ENCODE peak calls at places on chromosome 13, in ten cellular contexts. One of them, this sample, is unnamed.

GRCh38 chr13:111666377-111666776 is 345.9 kb downstream of the TEX29 start:
- DNase-seq in OCI-LY7: no peak
- DNase-seq in hepatocyte: no peak
- DNase-seq in spleen: no peak
- DNase-seq in left lung: no peak
- DNase-seq in RWPE1: no peak
- DNase-seq in thoracic aorta: no peak
- DNase-seq in CD4-positive, alpha-beta T cell: no peak
- DNase-seq in IMR-90: no peak
- DNase-seq in GM20000: no peak
- DNase-seq in this sample: no peak

GRCh38 chr13:21124853-21125252 is 51.5 kb downstream of the SKA3 start:
- DNase-seq in GM20000: no peak
- DNase-seq in thoracic aorta: no peak
- DNase-seq in hepatocyte: peak
- DNase-seq in IMR-90: peak
- DNase-seq in OCI-LY7: no peak
- DNase-seq in CD4-positive, alpha-beta T cell: no peak
- DNase-seq in left lung: no peak
- DNase-seq in spleen: no peak
- DNase-seq in RWPE1: no peak
- DNase-seq in this sample: no peak

GRCh38 chr13:34070006-34070405 is 252.1 kb downstream of the RFC3 start:
- DNase-seq in hepatocyte: no peak
- DNase-seq in GM20000: no peak
- DNase-seq in IMR-90: peak
- DNase-seq in thoracic aorta: no peak
- DNase-seq in CD4-positive, alpha-beta T cell: no peak
- DNase-seq in left lung: no peak
- DNase-seq in RWPE1: peak
- DNase-seq in spleen: no peak
- DNase-seq in OCI-LY7: no peak
- DNase-seq in this sample: no peak

GRCh38 chr13:81874253-81874652 is 1533.3 kb upstream of the SPRY2 start:
- DNase-seq in RWPE1: no peak
- DNase-seq in CD4-positive, alpha-beta T cell: no peak
- DNase-seq in OCI-LY7: no peak
- DNase-seq in thoracic aorta: no peak
- DNase-seq in spleen: no peak
- DNase-seq in IMR-90: no peak
- DNase-seq in left lung: no peak
- DNase-seq in hepatocyte: peak
- DNase-seq in GM20000: no peak
- DNase-seq in this sample: no peak

GRCh38 chr13:79898996-79899395 is 418.0 kb downstream of the NDFIP2 start:
- DNase-seq in OCI-LY7: no peak
- DNase-seq in CD4-positive, alpha-beta T cell: no peak
- DNase-seq in thoracic aorta: no peak
- DNase-seq in RWPE1: no peak
- DNase-seq in spleen: no peak
- DNase-seq in GM20000: no peak
- DNase-seq in hepatocyte: no peak
- DNase-seq in IMR-90: peak
- DNase-seq in left lung: no peak
- DNase-seq in this sample: no peak

GRCh38 chr13:99605417-99606321 is 104.4 kb downstream of the TM9SF2 start:
- DNase-seq in OCI-LY7: peak
- DNase-seq in IMR-90: no peak
- DNase-seq in hepatocyte: peak
- DNase-seq in GM20000: peak
- DNase-seq in spleen: peak
- DNase-seq in thoracic aorta: no peak
- DNase-seq in RWPE1: peak
- DNase-seq in left lung: peak
- DNase-seq in CD4-positive, alpha-beta T cell: peak
- DNase-seq in this sample: peak

GRCh38 chr13:78228211-78228610 is 309.6 kb upstream of the EDNRB start:
- DNase-seq in OCI-LY7: no peak
- DNase-seq in thoracic aorta: no peak
- DNase-seq in CD4-positive, alpha-beta T cell: no peak
- DNase-seq in spleen: no peak
- DNase-seq in IMR-90: no peak
- DNase-seq in hepatocyte: no peak
- DNase-seq in GM20000: no peak
- DNase-seq in RWPE1: no peak
- DNase-seq in left lung: no peak
- DNase-seq in this sample: no peak

GRCh38 chr13:99656843-99657506 is 155.7 kb downstream of the TM9SF2 start:
- DNase-seq in IMR-90: no peak
- DNase-seq in CD4-positive, alpha-beta T cell: peak
- DNase-seq in RWPE1: no peak
- DNase-seq in thoracic aorta: no peak
- DNase-seq in OCI-LY7: no peak
- DNase-seq in hepatocyte: no peak
- DNase-seq in left lung: no peak
- DNase-seq in spleen: no peak
- DNase-seq in GM20000: no peak
- DNase-seq in this sample: no peak

GRCh38 chr13:45042539-45042938 is 53.2 kb downstream of the GPALPP1 start:
- DNase-seq in hepatocyte: no peak
- DNase-seq in spleen: no peak
- DNase-seq in RWPE1: no peak
- DNase-seq in CD4-positive, alpha-beta T cell: no peak
- DNase-seq in left lung: no peak
- DNase-seq in IMR-90: no peak
- DNase-seq in thoracic aorta: no peak
- DNase-seq in OCI-LY7: no peak
- DNase-seq in GM20000: no peak
- DNase-seq in this sample: no peak

GRCh38 chr13:44768775-44769578 is 192.8 kb upstream of the TSC22D1 start:
- DNase-seq in left lung: no peak
- DNase-seq in RWPE1: no peak
- DNase-seq in thoracic aorta: no peak
- DNase-seq in OCI-LY7: no peak
- DNase-seq in hepatocyte: peak
- DNase-seq in GM20000: peak
- DNase-seq in spleen: no peak
- DNase-seq in IMR-90: peak
- DNase-seq in CD4-positive, alpha-beta T cell: no peak
- DNase-seq in this sample: no peak

GRCh38 chr13:111859361-111860105 is 207.4 kb upstream of the SOX1 start:
- DNase-seq in spleen: no peak
- DNase-seq in CD4-positive, alpha-beta T cell: no peak
- DNase-seq in IMR-90: no peak
- DNase-seq in hepatocyte: no peak
- DNase-seq in RWPE1: no peak
- DNase-seq in GM20000: no peak
- DNase-seq in thoracic aorta: no peak
- DNase-seq in left lung: peak
- DNase-seq in OCI-LY7: no peak
- DNase-seq in this sample: no peak

GRCh38 chr13:99310382-99311031 is 3.3 kb upstream of the GPR183 start:
- DNase-seq in left lung: no peak
- DNase-seq in IMR-90: peak
- DNase-seq in RWPE1: no peak
- DNase-seq in hepatocyte: no peak
- DNase-seq in thoracic aorta: no peak
- DNase-seq in spleen: no peak
- DNase-seq in GM20000: no peak
- DNase-seq in OCI-LY7: no peak
- DNase-seq in CD4-positive, alpha-beta T cell: no peak
- DNase-seq in this sample: no peak

DNA sequence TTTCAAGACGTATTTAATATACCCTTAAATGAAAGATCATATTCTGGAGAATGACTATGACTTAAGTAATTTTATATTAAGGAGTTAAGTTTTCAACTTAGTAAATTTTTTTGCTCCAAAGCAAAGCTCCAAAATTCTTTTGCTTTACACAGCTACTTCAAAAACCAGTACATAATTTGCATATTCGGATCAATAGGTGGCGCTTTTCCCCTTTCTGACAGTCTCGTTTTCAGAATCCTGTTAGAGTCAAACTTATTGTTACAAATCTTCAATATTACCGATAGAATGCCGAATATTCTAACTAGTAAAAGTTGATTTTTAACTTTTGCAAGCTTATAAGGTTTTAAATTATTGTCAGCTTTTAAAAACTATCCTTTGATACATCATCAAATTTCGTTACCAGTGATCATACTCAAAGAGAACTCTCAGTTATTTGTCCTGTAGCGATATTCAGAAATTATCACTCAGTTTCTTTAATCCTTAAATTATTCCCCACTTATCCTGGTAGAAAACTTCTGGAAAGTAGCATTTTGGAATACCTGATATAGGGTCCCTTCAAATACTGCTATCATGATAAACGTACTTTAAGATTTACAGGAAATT is 852.7 kb upstream of the KLHL1 start:
- DNase-seq in GM20000: peak
- DNase-seq in hepatocyte: peak
- DNase-seq in OCI-LY7: peak
- DNase-seq in RWPE1: no peak
- DNase-seq in thoracic aorta: no peak
- DNase-seq in left lung: no peak
- DNase-seq in IMR-90: peak
- DNase-seq in spleen: no peak
- DNase-seq in CD4-positive, alpha-beta T cell: no peak
- DNase-seq in this sample: peak
- TF ChIP-seq CTCF in GM20000: peak
- TF ChIP-seq CTCF in hepatocyte: peak
- TF ChIP-seq CTCF in OCI-LY7: peak
- TF ChIP-seq CTCF in RWPE1: peak
- TF ChIP-seq CTCF in thoracic aorta: no peak
- TF ChIP-seq CTCF in left lung: peak
- TF ChIP-seq CTCF in IMR-90: peak
- TF ChIP-seq CTCF in spleen: no peak
- TF ChIP-seq CTCF in CD4-positive, alpha-beta T cell: peak
- TF ChIP-seq CTCF in this sample: peak

DNA sequence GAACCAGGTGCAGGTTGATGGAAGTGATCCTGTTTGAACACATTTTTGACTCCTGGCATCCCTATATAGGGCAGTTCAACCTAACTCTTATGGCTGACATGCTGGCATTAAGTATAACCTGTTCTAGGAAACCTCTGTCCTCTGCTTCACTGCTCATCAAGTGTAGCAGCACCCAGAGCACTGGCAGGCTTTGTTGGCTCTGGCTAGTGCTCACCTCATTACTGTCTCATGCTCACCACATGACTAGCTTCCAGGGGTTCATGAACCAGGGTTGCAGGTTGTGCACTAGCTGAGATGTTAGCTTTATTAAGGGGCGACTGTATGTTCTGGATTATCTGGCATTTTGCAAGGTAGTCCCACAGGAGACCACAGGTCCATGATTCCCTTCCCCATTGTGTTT is 63.6 kb downstream of the B3GLCT start:
- DNase-seq in hepatocyte: no peak
- DNase-seq in RWPE1: no peak
- DNase-seq in thoracic aorta: no peak
- DNase-seq in spleen: no peak
- DNase-seq in CD4-positive, alpha-beta T cell: no peak
- DNase-seq in left lung: no peak
- DNase-seq in OCI-LY7: no peak
- DNase-seq in IMR-90: no peak
- DNase-seq in GM20000: no peak
- DNase-seq in this sample: no peak
- TF ChIP-seq CTCF in hepatocyte: no peak
- TF ChIP-seq CTCF in RWPE1: no peak
- TF ChIP-seq CTCF in thoracic aorta: no peak
- TF ChIP-seq CTCF in spleen: no peak
- TF ChIP-seq CTCF in CD4-positive, alpha-beta T cell: no peak
- TF ChIP-seq CTCF in left lung: no peak
- TF ChIP-seq CTCF in OCI-LY7: no peak
- TF ChIP-seq CTCF in IMR-90: no peak
- TF ChIP-seq CTCF in GM20000: no peak
- TF ChIP-seq CTCF in this sample: no peak

DNA sequence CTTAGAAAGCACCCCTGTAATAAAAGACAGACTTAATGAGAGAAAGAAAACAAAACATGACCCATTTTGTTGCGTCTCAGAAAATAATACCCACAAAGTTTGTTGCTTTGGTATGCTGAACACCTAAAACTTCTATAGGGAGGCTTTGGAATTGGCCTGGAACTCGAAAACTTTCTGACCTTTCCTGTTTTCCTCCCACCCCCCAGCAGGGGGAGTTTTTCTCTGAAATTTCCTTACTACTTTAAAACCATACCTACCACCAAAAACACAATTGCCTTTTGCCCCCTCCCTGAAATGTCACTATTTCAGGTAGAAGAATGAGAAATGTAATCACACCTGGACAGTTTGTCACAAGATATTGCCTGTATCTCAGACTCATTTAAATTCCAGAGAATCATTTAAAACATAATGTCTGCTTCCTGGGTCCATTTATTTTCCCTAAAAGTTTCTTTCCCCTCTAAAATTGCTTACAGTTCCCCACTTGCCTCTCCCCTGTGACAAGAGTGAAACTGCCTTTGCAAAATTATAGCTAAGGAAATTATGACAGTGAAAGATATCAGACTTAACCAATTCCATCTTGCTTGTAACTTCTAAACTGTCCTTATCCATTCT is 2700.2 kb downstream of the PCDH9 start:
- DNase-seq in CD4-positive, alpha-beta T cell: no peak
- DNase-seq in spleen: no peak
- DNase-seq in RWPE1: peak
- DNase-seq in IMR-90: no peak
- DNase-seq in left lung: no peak
- DNase-seq in hepatocyte: peak
- DNase-seq in GM20000: peak
- DNase-seq in OCI-LY7: peak
- DNase-seq in thoracic aorta: no peak
- DNase-seq in this sample: no peak
- TF ChIP-seq CTCF in CD4-positive, alpha-beta T cell: peak
- TF ChIP-seq CTCF in spleen: no peak
- TF ChIP-seq CTCF in RWPE1: peak
- TF ChIP-seq CTCF in IMR-90: peak
- TF ChIP-seq CTCF in left lung: peak
- TF ChIP-seq CTCF in hepatocyte: peak
- TF ChIP-seq CTCF in GM20000: peak
- TF ChIP-seq CTCF in OCI-LY7: peak
- TF ChIP-seq CTCF in thoracic aorta: no peak
- TF ChIP-seq CTCF in this sample: peak

DNA sequence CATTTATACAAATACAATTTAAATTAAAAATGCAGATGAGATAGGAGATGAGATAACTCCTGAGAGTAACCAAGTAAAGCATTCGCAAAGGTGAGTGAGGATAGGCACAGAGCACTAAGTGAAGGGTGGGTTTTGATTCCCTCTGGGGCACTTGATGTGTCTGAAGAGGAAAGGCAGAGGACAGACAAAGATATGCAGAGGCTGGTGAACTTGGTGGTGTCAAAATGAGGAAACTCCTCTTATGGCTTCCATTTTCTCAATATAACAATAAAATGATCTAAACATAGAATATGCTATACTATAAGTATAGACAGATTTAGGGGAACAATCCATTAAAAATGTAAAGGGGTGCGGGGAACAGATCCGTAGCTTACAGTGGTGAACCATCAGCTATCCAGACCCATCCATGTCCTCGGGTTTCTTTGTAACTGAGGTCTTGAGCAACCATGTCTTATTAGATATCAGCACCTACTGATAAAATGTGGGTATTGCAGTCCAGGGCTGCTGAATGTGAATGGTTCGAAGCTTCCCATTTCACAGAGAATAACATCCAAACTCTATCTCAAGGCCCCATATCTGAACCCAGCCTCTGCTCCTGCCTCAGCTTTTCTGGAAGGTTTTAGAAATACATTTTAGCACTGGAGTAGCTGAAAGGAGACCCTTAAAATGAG is 73.9 kb upstream of the SLC10A2 start:
- DNase-seq in CD4-positive, alpha-beta T cell: no peak
- DNase-seq in thoracic aorta: no peak
- DNase-seq in spleen: no peak
- DNase-seq in left lung: no peak
- DNase-seq in IMR-90: no peak
- DNase-seq in OCI-LY7: peak
- DNase-seq in hepatocyte: peak
- DNase-seq in GM20000: peak
- DNase-seq in RWPE1: peak
- DNase-seq in this sample: no peak
- TF ChIP-seq CTCF in CD4-positive, alpha-beta T cell: no peak
- TF ChIP-seq CTCF in thoracic aorta: no peak
- TF ChIP-seq CTCF in spleen: no peak
- TF ChIP-seq CTCF in left lung: no peak
- TF ChIP-seq CTCF in IMR-90: no peak
- TF ChIP-seq CTCF in OCI-LY7: peak
- TF ChIP-seq CTCF in hepatocyte: peak
- TF ChIP-seq CTCF in GM20000: peak
- TF ChIP-seq CTCF in RWPE1: peak
- TF ChIP-seq CTCF in this sample: peak